ENCODE peak calls at places on chromosomes 13 and 19, in seven cellular contexts. H is spleen, Z is ovary, Y is suprapubic skin, A is pancreas, G is cardiac muscle cell, O is fibroblast of lung. N is an unnamed sample. For H3K36me3, the result is how much of the 10 kb centered on the place peaks cover.

GRCh38 chr19:51441410-51442390 is 16.6 kb downstream of the SIGLEC8 start:
- DNase-seq in Z (no peak), A (no peak), G (no peak), H (peak), O (no peak), Y (no peak), N (no peak)

GRCh38 chr13:65789815-65790214 is 1440.3 kb downstream of the PCDH9 start:
- DNase-seq in Y (no peak), H (no peak), A (no peak), G (peak), O (peak), Z (no peak), N (no peak)

GRCh38 chr13:84873951-84874350 is 925.3 kb downstream of the SLITRK6 start:
- DNase-seq in G (no peak), H (no peak), Z (no peak), O (no peak), Y (no peak), A (no peak), N (peak)

GRCh38 chr13:33218426-33218825 is 67.1 kb downstream of the STARD13 start:
- DNase-seq in G (no peak), O (no peak), Y (no peak), Z (no peak), H (no peak), A (no peak), N (no peak)

GRCh38 chr19:8569066-8569761 is 8.0 kb downstream of the MYO1F start:
- DNase-seq in Y (peak), G (peak), Z (no peak), O (peak), H (peak), A (no peak), N (no peak)

GRCh38 chr13:95269756-95270155 is 31.5 kb downstream of the ABCC4 start:
- DNase-seq in Y (no peak), G (no peak), Z (no peak), A (no peak), O (no peak), H (no peak), N (no peak)

GRCh38 chr13:38766799-38767198 is 79.9 kb downstream of the FREM2 start:
- DNase-seq in H (no peak), G (no peak), Y (no peak), Z (no peak), O (no peak), A (no peak), N (no peak)

GRCh38 chr13:28055362-28055761 is 45.0 kb downstream of the FLT3 start:
- DNase-seq in G (no peak), O (no peak), A (no peak), Z (no peak), H (no peak), Y (no peak), N (no peak)

GRCh38 chr13:26951581-26952177 is 191.1 kb upstream of the GPR12 start:
- DNase-seq in Z (no peak), O (no peak), A (peak), G (no peak), Y (no peak), H (no peak), N (no peak)

GRCh38 chr19:10408511-10409291 is 5.4 kb upstream of the CDC37 start:
- DNase-seq in A (peak), O (no peak), Y (no peak), Z (no peak), H (peak), G (no peak), N (no peak)

GRCh38 chr19:37333457-37333856 is 37.4 kb upstream of the ZNF527 start:
- DNase-seq in Y (no peak), Z (no peak), A (no peak), O (peak), G (peak), H (no peak), N (no peak)

GRCh38 chr19:19274716-19275115 is 1.6 kb upstream of the TM6SF2 start:
- DNase-seq in Y (no peak), A (peak), O (no peak), G (no peak), Z (no peak), H (no peak), N (no peak)
- H3K36me3 ChIP-seq in Y (under half), A (under half), O (under half), G (under half), Z (under half), H (under half), N (under half)

GRCh38 chr19:55231391-55232283 is 3.1 kb upstream of the TMEM86B start:
- DNase-seq in Z (no peak), H (no peak), A (peak), O (no peak), G (no peak), Y (no peak), N (no peak)

GRCh38 chr19:55230329-55230728 is 1.8 kb upstream of the TMEM86B start:
- DNase-seq in A (no peak), H (no peak), Z (no peak), Y (no peak), G (no peak), O (no peak), N (no peak)

GRCh38 chr19:55232284-55232597 is 3.7 kb upstream of the TMEM86B start:
- DNase-seq in Z (no peak), G (no peak), H (no peak), O (no peak), Y (no peak), A (no peak), N (no peak)

GRCh38 chr19:55230780-55231179 is 2.2 kb upstream of the TMEM86B start:
- DNase-seq in Y (no peak), O (no peak), A (no peak), Z (no peak), G (no peak), H (no peak), N (no peak)

GRCh38 chr19:55232986-55233385 is 4.4 kb upstream of the TMEM86B start:
- DNase-seq in A (no peak), G (no peak), H (no peak), O (no peak), Y (no peak), Z (no peak), N (no peak)
- H3K36me3 ChIP-seq in A (under half), G (under half), H (half or more), O (under half), Y (half or more), Z (under half), N (half or more)

GRCh38 chr13:50065712-50066111 is 50.5 kb downstream of the KCNRG start:
- DNase-seq in Y (no peak), A (no peak), H (no peak), G (no peak), Z (no peak), O (no peak), N (no peak)
- H3K36me3 ChIP-seq in Y (under half), A (under half), H (under half), G (under half), Z (under half), O (under half), N (half or more)

GRCh38 chr13:110154370-110155031 is 152.5 kb downstream of the COL4A1 start:
- DNase-seq in Z (no peak), G (no peak), O (no peak), H (no peak), A (no peak), Y (no peak), N (no peak)

GRCh38 chr13:110155072-110155471 is 151.9 kb downstream of the COL4A1 start:
- DNase-seq in Z (no peak), Y (no peak), H (no peak), G (no peak), O (no peak), A (no peak), N (no peak)

GRCh38 chr13:110156186-110157065 is 150.5 kb downstream of the COL4A1 start:
- DNase-seq in O (peak), Y (no peak), G (no peak), Z (no peak), H (no peak), A (no peak), N (no peak)

GRCh38 chr13:110158201-110158600 is 148.8 kb downstream of the COL4A1 start:
- DNase-seq in A (no peak), Y (no peak), G (no peak), O (no peak), Z (no peak), H (no peak), N (no peak)

GRCh38 chr13:110157718-110158117 is 149.2 kb downstream of the COL4A1 start:
- DNase-seq in O (no peak), Z (no peak), Y (no peak), G (no peak), H (no peak), A (no peak), N (no peak)
- H3K36me3 ChIP-seq in O (under half), Z (under half), Y (under half), G (under half), H (under half), A (under half), N (under half)

GRCh38 chr19:6835501-6835900 is 51.9 kb upstream of the ADGRE1 start:
- DNase-seq in A (no peak), O (no peak), Y (no peak), H (no peak), G (no peak), Z (no peak), N (no peak)
- H3K36me3 ChIP-seq in A (under half), O (under half), Y (under half), H (half or more), G (under half), Z (under half), N (under half)

DNA sequence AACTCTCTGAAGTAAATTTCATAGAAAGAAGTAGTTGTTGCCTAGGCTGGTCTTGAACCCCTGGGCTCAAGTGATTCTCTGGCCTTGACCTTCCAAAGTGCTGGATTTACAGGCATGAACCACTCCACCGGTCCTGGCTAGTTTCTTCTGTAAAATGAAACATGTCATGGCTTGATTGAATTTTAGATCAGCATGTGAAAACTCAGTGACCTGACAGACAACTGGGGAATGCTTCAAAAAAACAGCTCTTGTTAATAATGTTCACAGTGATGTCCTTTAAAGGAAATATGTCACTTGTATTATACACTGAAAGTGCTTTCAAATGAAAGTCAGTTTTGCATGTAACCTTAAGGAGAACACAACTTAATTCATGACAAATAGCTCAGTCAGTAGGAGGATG is 118.2 kb downstream of the KLF5 start:
- DNase-seq in Z (no peak), A (no peak), H (no peak), G (no peak), O (no peak), Y (no peak), N (no peak)
- H3K36me3 ChIP-seq in Z (under half), A (under half), H (under half), G (under half), O (under half), Y (under half), N (under half)